ENCODE peak calls at places on chromosomes 13 and 19, in ten cellular contexts. W, O, K, H, B, U, V, R, X and A are unnamed samples.

GRCh38 chr19:43936219-43936618 is 1.1 kb upstream of the ZNF45 start:
- DNase-seq in O (peak), U (no peak), V (no peak), X (no peak), H (no peak), B (no peak), R (no peak), K (no peak), W (no peak), A (no peak)

GRCh38 chr19:6313398-6313969 is 19.9 kb downstream of the ACER1 start:
- DNase-seq in U (no peak), W (no peak), B (no peak), K (no peak), R (no peak), X (no peak), V (no peak), O (no peak), H (no peak), A (no peak)

GRCh38 chr13:36766295-36766694 is 52.7 kb upstream of the RFXAP start:
- DNase-seq in O (peak), B (peak), X (no peak), R (no peak), U (no peak), H (peak), V (peak), W (no peak), K (no peak), A (no peak)

GRCh38 chr13:29315847-29316246 is 279.6 kb downstream of the SLC7A1 start:
- DNase-seq in O (no peak), B (no peak), V (no peak), W (no peak), X (no peak), U (no peak), H (no peak), R (no peak), K (no peak), A (no peak)

GRCh38 chr19:18420931-18421330 is 1.7 kb downstream of the SSBP4 start:
- DNase-seq in W (no peak), X (no peak), K (no peak), O (no peak), V (no peak), U (no peak), H (no peak), R (no peak), B (no peak), A (no peak)

GRCh38 chr19:29245221-29245620 is 32.3 kb upstream of the UQCRFS1 start:
- DNase-seq in V (no peak), R (no peak), U (no peak), X (no peak), H (no peak), W (no peak), K (no peak), O (no peak), B (no peak), A (no peak)

GRCh38 chr19:12137541-12137940 is 2.6 kb downstream of the ZNF20 start:
- DNase-seq in B (no peak), K (no peak), H (no peak), W (no peak), R (no peak), O (peak), U (no peak), X (no peak), V (no peak), A (no peak)

GRCh38 chr19:33502991-33503790 is 18.4 kb downstream of the PEPD start:
- DNase-seq in B (peak), H (no peak), U (no peak), W (no peak), O (peak), R (no peak), K (no peak), X (no peak), V (no peak), A (no peak)

GRCh38 chr13:44373601-44374347 is at the start of gene SERP2:
- DNase-seq in V (no peak), W (peak), H (peak), R (no peak), K (peak), X (no peak), B (peak), O (peak), U (no peak), A (no peak)

GRCh38 chr13:30377312-30377685 is 45.0 kb upstream of the UBE2L5 start:
- DNase-seq in K (no peak), R (no peak), O (no peak), V (no peak), X (no peak), B (no peak), W (no peak), U (no peak), H (no peak), A (no peak)

GRCh38 chr13:74464656-74465055 is 330.5 kb upstream of the KLF12 start:
- DNase-seq in R (no peak), B (no peak), V (no peak), K (no peak), U (no peak), O (no peak), X (no peak), H (no peak), W (no peak), A (no peak)

GRCh38 chr13:45527699-45528462 is 63.1 kb downstream of the COG3 start:
- DNase-seq in W (peak), H (no peak), B (peak), O (no peak), X (no peak), V (peak), R (no peak), U (no peak), K (no peak), A (no peak)

GRCh38 chr13:24212674-24213073 is 52.2 kb downstream of the SPATA13 start:
- DNase-seq in R (no peak), H (no peak), K (no peak), V (no peak), O (peak), W (peak), U (no peak), X (no peak), B (no peak), A (no peak)

GRCh38 chr13:94061316-94061715 is 418.2 kb downstream of the DCT start:
- DNase-seq in X (no peak), H (peak), K (no peak), V (peak), W (no peak), O (no peak), B (no peak), U (no peak), R (no peak), A (no peak)

GRCh38 chr19:47469419-47469700 is 2.3 kb downstream of the SLC8A2 start:
- DNase-seq in B (no peak), H (no peak), U (no peak), W (no peak), X (no peak), R (no peak), V (no peak), K (no peak), O (peak), A (no peak)

GRCh38 chr13:66977156-66977555 is 253.0 kb downstream of the PCDH9 start:
- DNase-seq in H (peak), U (no peak), R (no peak), B (no peak), W (no peak), V (no peak), K (no peak), O (no peak), X (no peak), A (no peak)

GRCh38 chr19:12974301-12975220 is 5.2 kb downstream of the DAND5 start:
- DNase-seq in X (peak), O (no peak), H (peak), B (no peak), U (no peak), V (no peak), K (no peak), R (no peak), W (no peak), A (no peak)

GRCh38 chr19:38837304-38837626 is 5.7 kb upstream of the ECH1 start:
- DNase-seq in W (no peak), K (no peak), O (no peak), B (no peak), H (no peak), V (no peak), U (no peak), X (no peak), R (no peak), A (no peak)

GRCh38 chr19:40147693-40148347 is 43.4 kb upstream of the MAP3K10 start:
- DNase-seq in H (peak), X (no peak), K (no peak), U (no peak), W (peak), R (no peak), O (peak), B (no peak), V (peak), A (no peak)

GRCh38 chr13:79674765-79675515 is 194.0 kb downstream of the NDFIP2 start:
- DNase-seq in K (no peak), W (no peak), V (no peak), H (no peak), U (no peak), X (no peak), O (no peak), B (no peak), R (no peak), A (no peak)

GRCh38 chr13:75400775-75401174 is 81.2 kb downstream of the TBC1D4 start:
- DNase-seq in B (no peak), K (no peak), X (no peak), W (no peak), V (no peak), O (no peak), H (no peak), U (no peak), R (no peak), A (no peak)

GRCh38 chr13:109740721-109741120 is 45.7 kb downstream of the IRS2 start:
- DNase-seq in W (no peak), R (no peak), H (no peak), V (no peak), X (no peak), B (no peak), O (no peak), K (no peak), U (no peak), A (no peak)

GRCh38 chr19:37334179-37335071 is 36.5 kb upstream of the ZNF527 start:
- DNase-seq in H (peak), O (no peak), W (peak), R (peak), U (peak), B (peak), K (peak), V (peak), X (peak), A (peak)

GRCh38 chr13:66994097-66994496 is 236.0 kb downstream of the PCDH9 start:
- DNase-seq in H (peak), X (peak), V (peak), B (peak), K (peak), R (no peak), W (peak), U (peak), O (peak), A (no peak)

GRCh38 chr13:54676526-54677113 is 1648.0 kb downstream of the OLFM4 start:
- DNase-seq in O (no peak), R (no peak), H (no peak), B (no peak), V (no peak), W (no peak), K (no peak), X (no peak), U (no peak), A (no peak)

GRCh38 chr19:10259162-10259905 is 7.3 kb downstream of the MRPL4 start:
- DNase-seq in V (peak), O (peak), X (peak), K (peak), U (peak), H (peak), W (peak), R (peak), B (peak), A (no peak)

GRCh38 chr13:107681611-107682010 is 533.7 kb downstream of the LIG4 start:
- DNase-seq in U (no peak), B (no peak), H (no peak), X (no peak), V (no peak), R (no peak), K (no peak), W (no peak), O (no peak), A (no peak)